ENCODE peak calls at places on chromosomes 12 and 14, in seven cellular contexts. A is PC-9, U is cardiac muscle cell, J is breast epithelium, V is MM.1S, O is left ventricle myocardium inferior, H is astrocyte. S is an unnamed sample. For H3K4me1, the result is how much of the 10 kb centered on the place peaks cover.

GRCh38 chr14:74945261-74945851 is 10.0 kb downstream of the PGF start:
- DNase-seq in A (peak), U (peak), J (no peak), V (peak), O (no peak), H (no peak), S (no peak)

GRCh38 chr12:10989107-10989506 is 2.4 kb upstream of the TAS2R50 start:
- DNase-seq in A (no peak), U (no peak), J (no peak), V (no peak), O (no peak), H (no peak), S (no peak)

GRCh38 chr14:34722723-34723545 is 8.5 kb upstream of the CFL2 start:
- DNase-seq in A (peak), U (peak), J (no peak), V (peak), O (no peak), H (no peak), S (peak)

GRCh38 chr14:43041976-43042375 is 1435.3 kb downstream of the LRFN5 start:
- DNase-seq in A (no peak), U (no peak), J (no peak), V (no peak), O (no peak), H (no peak), S (no peak)

GRCh38 chr14:65502676-65503124 is 90.2 kb downstream of the FUT8 start:
- DNase-seq in A (peak), U (peak), J (no peak), V (no peak), O (no peak), H (peak), S (no peak)

GRCh38 chr12:132438139-132438700 is 51.7 kb upstream of the FBRSL1 start:
- DNase-seq in A (no peak), U (no peak), J (no peak), V (no peak), O (no peak), H (no peak), S (no peak)

GRCh38 chr12:80040075-80040738 is 59.1 kb upstream of the OTOGL start:
- DNase-seq in A (no peak), U (peak), J (no peak), V (no peak), O (no peak), H (peak), S (no peak)

GRCh38 chr12:24244801-24245200 is 295.3 kb upstream of the SOX5 start:
- DNase-seq in A (no peak), U (no peak), J (no peak), V (no peak), O (no peak), H (no peak), S (no peak)

GRCh38 chr14:64504897-64505771 is 564 bp downstream of the ZBTB1 start:
- DNase-seq in A (peak), U (peak), J (peak), V (peak), O (peak), H (peak), S (peak)

GRCh38 chr12:49553512-49554088 is 14.3 kb downstream of the MCRS1 start:
- DNase-seq in A (no peak), U (no peak), J (no peak), V (peak), O (no peak), H (no peak), S (no peak)

GRCh38 chr12:50087995-50088394 is 2.9 kb downstream of the SMARCD1 start:
- DNase-seq in A (no peak), U (peak), J (no peak), V (no peak), O (no peak), H (peak), S (no peak)

GRCh38 chr14:54711312-54711711 is 144.4 kb downstream of the SAMD4A start:
- DNase-seq in A (no peak), U (no peak), J (no peak), V (no peak), O (no peak), H (no peak), S (no peak)

GRCh38 chr12:110534811-110535210 is 32.7 kb downstream of the RAD9B start:
- DNase-seq in A (no peak), U (no peak), J (no peak), V (no peak), O (no peak), H (no peak), S (no peak)

GRCh38 chr14:56494167-56494566 is 85.4 kb upstream of the TMEM260 start:
- DNase-seq in A (no peak), U (no peak), J (no peak), V (no peak), O (no peak), H (no peak), S (no peak)

GRCh38 chr14:100140452-100141132 is 18.9 kb downstream of the DEGS2 start:
- DNase-seq in A (no peak), U (peak), J (no peak), V (no peak), O (no peak), H (peak), S (no peak)

GRCh38 chr12:52789637-52790426 is 6.1 kb downstream of the KRT3 start:
- DNase-seq in A (peak), U (no peak), J (no peak), V (no peak), O (no peak), H (no peak), S (no peak)

GRCh38 chr12:12715459-12716150 is 1.6 kb upstream of the CDKN1B start:
- DNase-seq in A (peak), U (no peak), J (no peak), V (peak), O (no peak), H (peak), S (no peak)

GRCh38 chr12:92784795-92785562 is 82.2 kb downstream of the PLEKHG7 start:
- DNase-seq in A (peak), U (peak), J (no peak), V (peak), O (no peak), H (peak), S (no peak)

GRCh38 chr14:58078068-58078467 is 73.9 kb downstream of the ARMH4 start:
- DNase-seq in A (no peak), U (peak), J (no peak), V (no peak), O (no peak), H (peak), S (no peak)

GRCh38 chr12:124497039-124497438 is 70.4 kb downstream of the NCOR2 start:
- DNase-seq in A (no peak), U (peak), J (no peak), V (no peak), O (peak), H (peak), S (peak)

GRCh38 chr14:53501361-53502320 is 348.5 kb upstream of the DDHD1 start:
- DNase-seq in A (no peak), U (peak), J (no peak), V (no peak), O (no peak), H (peak), S (no peak)

GRCh38 chr14:57871487-57872080 is 5.7 kb upstream of the SLC35F4 start:
- DNase-seq in A (no peak), U (peak), J (no peak), V (peak), O (no peak), H (peak), S (no peak)

GRCh38 chr14:77339407-77339806 is 18.6 kb downstream of the GSTZ1 start:
- DNase-seq in A (no peak), U (peak), J (no peak), V (no peak), O (no peak), H (no peak), S (no peak)

GRCh38 chr14:98704441-98704840 is 567.6 kb downstream of the BCL11B start:
- DNase-seq in A (no peak), U (no peak), J (no peak), V (no peak), O (no peak), H (no peak), S (no peak)

GRCh38 chr12:58286353-58286752 is 345.0 kb downstream of the ATP23 start:
- DNase-seq in A (no peak), U (no peak), J (no peak), V (no peak), O (no peak), H (no peak), S (no peak)

GRCh38 chr12:3295225-3295624 is 195.8 kb upstream of the PRMT8 start:
- DNase-seq in A (no peak), U (no peak), J (no peak), V (no peak), O (no peak), H (no peak), S (no peak)

GRCh38 chr12:103130564-103130963 is 173.1 kb downstream of the ASCL1 start:
- DNase-seq in A (no peak), U (no peak), J (no peak), V (no peak), O (no peak), H (no peak), S (no peak)

GRCh38 chr12:121966959-121967358 is 48.6 kb downstream of the CFAP251 start:
- DNase-seq in A (no peak), U (no peak), J (no peak), V (no peak), O (no peak), H (no peak), S (no peak)

GRCh38 chr12:42507031-42507430 is 82.5 kb downstream of the PRICKLE1 start:
- DNase-seq in A (no peak), U (no peak), J (no peak), V (no peak), O (no peak), H (no peak), S (no peak)

GRCh38 chr12:15982471-15982870 is 71.3 kb downstream of the DERA start:
- DNase-seq in A (no peak), U (peak), J (no peak), V (no peak), O (no peak), H (peak), S (no peak)

GRCh38 chr14:75003250-75004027 is 718 bp downstream of the EIF2B2 start:
- DNase-seq in A (no peak), U (no peak), J (no peak), V (no peak), O (no peak), H (no peak), S (no peak)

GRCh38 chr14:94047581-94047980 is 21.4 kb downstream of the OTUB2 start:
- DNase-seq in A (no peak), U (no peak), J (peak), V (no peak), O (no peak), H (no peak), S (peak)

GRCh38 chr14:51939727-51940126 is 49.6 kb upstream of the RTRAF start:
- DNase-seq in A (no peak), U (peak), J (no peak), V (no peak), O (no peak), H (no peak), S (no peak)

GRCh38 chr12:94599189-94599588 is 51.2 kb downstream of the TMCC3 start:
- DNase-seq in A (no peak), U (no peak), J (no peak), V (no peak), O (no peak), H (no peak), S (no peak)

GRCh38 chr12:120314220-120314619 is 12.1 kb downstream of the SIRT4 start:
- DNase-seq in A (no peak), U (peak), J (no peak), V (peak), O (no peak), H (no peak), S (no peak)
- TF ChIP-seq CTCF in A (no peak), U (peak), J (no peak), V (peak), O (no peak), H (peak), S (no peak)

GRCh38 chr14:104685998-104686610 is 3.3 kb upstream of the INF2 start:
- DNase-seq in A (no peak), U (no peak), J (no peak), V (no peak), O (no peak), H (no peak), S (no peak)
- H3K4me1 ChIP-seq in A (half or more), U (under half), J (under half), V (under half), O (half or more), H (half or more), S (under half)

GRCh38 chr14:91834571-91834970 is 32.8 kb downstream of the TC2N start:
- DNase-seq in A (no peak), U (no peak), J (no peak), V (no peak), O (no peak), H (no peak), S (no peak)
- TF ChIP-seq CTCF in A (no peak), U (no peak), J (no peak), V (no peak), O (no peak), H (no peak), S (no peak)

DNA sequence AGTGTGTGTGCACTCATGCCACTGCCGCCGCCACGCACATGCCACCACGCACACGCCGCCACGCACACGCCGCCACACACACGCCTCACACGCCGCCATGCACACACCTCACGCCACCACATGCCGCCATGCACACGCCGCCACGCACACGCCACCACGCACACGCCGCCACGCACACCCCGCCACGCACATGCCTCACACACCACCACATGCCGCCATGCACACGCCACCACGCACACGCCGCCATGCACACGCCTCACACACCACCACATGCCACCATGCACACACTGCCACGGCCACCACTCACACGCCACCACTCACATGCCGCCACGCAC is 6.3 kb downstream of the CLBA1 start:
- DNase-seq in A (no peak), U (no peak), J (no peak), V (no peak), O (no peak), H (no peak), S (no peak)
- H3K4me1 ChIP-seq in A (under half), U (under half), J (under half), V (under half), O (under half), H (under half), S (under half)

GRCh38 chr12:77724367-77724957 is 106.2 kb upstream of the NAV3 start:
- DNase-seq in A (no peak), U (peak), J (no peak), V (peak), O (no peak), H (peak), S (no peak)
- TF ChIP-seq CTCF in A (peak), U (peak), J (no peak), V (peak), O (peak), H (peak), S (no peak)

S was measured in ascending aorta.